ENCODE peak calls at places on chromosomes 11 and 22, in five cellular contexts. Z, P, W, E and L are unnamed samples.

GRCh38 chr11:106137061-106137460 is 59.6 kb downstream of the AASDHPPT start:
- DNase-seq in Z (no peak), P (no peak), W (no peak), E (no peak), L (no peak)

GRCh38 chr22:29692327-29692640 is 27.5 kb upstream of the CABP7 start:
- DNase-seq in Z (no peak), P (no peak), W (no peak), E (no peak), L (no peak)

GRCh38 chr11:68090706-68091105 is 30.5 kb downstream of the CHKA start:
- DNase-seq in Z (no peak), P (peak), W (peak), E (no peak), L (no peak)

GRCh38 chr22:43925433-43926348 is 2.1 kb downstream of the PNPLA3 start:
- DNase-seq in Z (no peak), P (no peak), W (no peak), E (no peak), L (no peak)

GRCh38 chr11:74819400-74819799 is 70.8 kb downstream of the RNF169 start:
- DNase-seq in Z (no peak), P (no peak), W (no peak), E (no peak), L (no peak)

GRCh38 chr11:107688322-107688918 is 23.4 kb downstream of the SLN start:
- DNase-seq in Z (no peak), P (no peak), W (no peak), E (no peak), L (no peak)

GRCh38 chr11:63939351-63939920 is 634 bp downstream of the NAA40 start:
- DNase-seq in Z (peak), P (peak), W (no peak), E (no peak), L (no peak)

GRCh38 chr11:12013771-12014170 is 5.3 kb upstream of the DKK3 start:
- DNase-seq in Z (no peak), P (no peak), W (no peak), E (no peak), L (no peak)

GRCh38 chr22:47694536-47694935 is 932.1 kb downstream of the TBC1D22A start:
- DNase-seq in Z (no peak), P (no peak), W (no peak), E (no peak), L (no peak)

GRCh38 chr11:122808494-122808893 is 29.8 kb upstream of the CRTAM start:
- DNase-seq in Z (no peak), P (no peak), W (no peak), E (no peak), L (no peak)

GRCh38 chr11:9219115-9219514 is 46.0 kb downstream of the DENND5A start:
- DNase-seq in Z (no peak), P (no peak), W (no peak), E (no peak), L (no peak)

GRCh38 chr11:135069884-135070283 is 657.8 kb upstream of the B3GAT1 start:
- DNase-seq in Z (no peak), P (no peak), W (no peak), E (no peak), L (no peak)

GRCh38 chr22:42991010-42991651 is 23.8 kb downstream of the PACSIN2 start:
- DNase-seq in Z (peak), P (no peak), W (no peak), E (no peak), L (no peak)

GRCh38 chr22:27344546-27344945 is 457.0 kb downstream of the MN1 start:
- DNase-seq in Z (no peak), P (no peak), W (no peak), E (no peak), L (no peak)

GRCh38 chr11:34427171-34427805 is 11.4 kb upstream of the CAT start:
- DNase-seq in Z (no peak), P (no peak), W (no peak), E (no peak), L (no peak)

GRCh38 chr11:63887600-63887999 is 29.4 kb downstream of the RCOR2 start:
- DNase-seq in Z (no peak), P (no peak), W (no peak), E (no peak), L (no peak)

GRCh38 chr11:2142762-2143202 is 3.6 kb upstream of the IGF2 start:
- DNase-seq in Z (no peak), P (no peak), W (no peak), E (no peak), L (no peak)

GRCh38 chr22:22773979-22774738 is 113.5 kb upstream of the IGLL5 start:
- DNase-seq in Z (no peak), P (no peak), W (no peak), E (no peak), L (no peak)

GRCh38 chr11:15897211-15897960 is 459.0 kb downstream of the SOX6 start:
- DNase-seq in Z (no peak), P (no peak), W (no peak), E (no peak), L (no peak)

GRCh38 chr22:23288301-23289129 is 108.2 kb downstream of the BCR start:
- DNase-seq in Z (no peak), P (no peak), W (no peak), E (no peak), L (no peak)

GRCh38 chr11:92225563-92226308 is 1.1 kb downstream of the FAT3 start:
- DNase-seq in Z (no peak), P (peak), W (no peak), E (no peak), L (no peak)

GRCh38 chr11:16178273-16178672 is 178.1 kb downstream of the SOX6 start:
- DNase-seq in Z (no peak), P (no peak), W (no peak), E (no peak), L (no peak)

GRCh38 chr22:46096706-46097230 is 53.6 kb upstream of the PPARA start:
- DNase-seq in Z (no peak), P (no peak), W (no peak), E (no peak), L (no peak)

GRCh38 chr11:122850076-122850631 is 11.9 kb downstream of the CRTAM start:
- DNase-seq in Z (no peak), P (no peak), W (no peak), E (no peak), L (no peak)

GRCh38 chr11:107014871-107015270 is 3.4 kb downstream of the GUCY1A2 start:
- DNase-seq in Z (no peak), P (no peak), W (no peak), E (no peak), L (no peak)

GRCh38 chr11:93740031-93740801 is 1.1 kb downstream of the TAF1D start:
- DNase-seq in Z (peak), P (no peak), W (no peak), E (no peak), L (no peak)

GRCh38 chr11:78350101-78350645 is 67.4 kb downstream of the GAB2 start:
- DNase-seq in Z (no peak), P (peak), W (no peak), E (no peak), L (no peak)

GRCh38 chr11:102168483-102168882 is 58.2 kb downstream of the YAP1 start:
- DNase-seq in Z (no peak), P (no peak), W (no peak), E (no peak), L (no peak)

GRCh38 chr11:134757633-134758032 is 345.6 kb upstream of the B3GAT1 start:
- DNase-seq in Z (no peak), P (no peak), W (no peak), E (no peak), L (no peak)

GRCh38 chr11:7522106-7522505 is 8.3 kb downstream of the PPFIBP2 start:
- DNase-seq in Z (no peak), P (no peak), W (no peak), E (no peak), L (no peak)

GRCh38 chr11:79054636-79055035 is 386.2 kb downstream of the TENM4 start:
- DNase-seq in Z (no peak), P (no peak), W (no peak), E (no peak), L (no peak)

GRCh38 chr11:120577624-120578363 is 66.2 kb downstream of the GRIK4 start:
- DNase-seq in Z (no peak), P (no peak), W (no peak), E (no peak), L (no peak)

GRCh38 chr11:107712342-107712741 is 486 bp upstream of the SLN start:
- DNase-seq in Z (no peak), P (no peak), W (no peak), E (no peak), L (no peak)

GRCh38 chr22:38882480-38882879 is 10.5 kb upstream of the CBX6 start:
- DNase-seq in Z (no peak), P (peak), W (no peak), E (no peak), L (no peak)

GRCh38 chr11:36195496-36196346 is 93.5 kb downstream of the COMMD9 start:
- DNase-seq in Z (no peak), P (no peak), W (no peak), E (no peak), L (no peak)

GRCh38 chr22:20777420-20778177 is 3.7 kb downstream of the SERPIND1 start:
- DNase-seq in Z (no peak), P (peak), W (peak), E (no peak), L (no peak)

GRCh38 chr22:28904211-28904808 is 20.9 kb downstream of the ZNRF3 start:
- DNase-seq in Z (no peak), P (no peak), W (no peak), E (no peak), L (no peak)

DNA sequence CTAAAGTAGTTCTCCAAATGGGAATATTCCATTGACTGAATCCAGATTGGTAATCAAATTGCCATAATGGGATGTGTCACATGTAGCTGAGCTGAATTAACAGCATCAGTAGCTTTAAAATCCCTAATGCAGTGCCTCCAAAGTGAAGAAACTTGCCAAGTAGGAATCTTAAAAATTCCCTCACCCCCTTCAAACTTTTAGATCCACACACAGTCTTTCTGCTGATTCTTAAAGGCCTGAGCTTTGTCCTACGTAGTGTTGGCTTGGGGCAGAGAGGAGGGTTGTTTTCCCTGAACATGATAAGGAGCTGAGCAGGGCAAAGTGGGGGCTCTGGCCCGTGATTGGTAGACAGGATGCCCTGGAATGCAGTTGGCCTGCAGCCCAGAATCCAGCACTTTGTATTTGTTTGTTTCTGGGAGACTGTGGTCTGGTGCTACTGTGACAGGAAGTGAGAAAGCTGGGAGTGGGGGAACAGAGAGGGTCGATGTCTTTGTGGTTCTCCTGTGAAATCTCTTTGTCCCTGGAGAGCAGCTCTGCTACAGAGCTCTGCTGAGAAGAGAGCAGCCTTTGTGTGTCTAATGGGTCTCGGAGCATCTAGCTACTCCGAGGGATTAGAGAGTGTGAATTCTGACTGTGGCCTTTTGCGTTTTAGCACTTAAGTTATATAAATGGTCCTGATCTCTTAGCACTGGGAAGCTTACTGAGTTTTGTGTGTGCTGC is 16.9 kb downstream of the CTNND1 start:
- DNase-seq in Z (peak), P (peak), W (peak), E (peak), L (peak)
- TF ChIP-seq POLR2A in Z (no peak), P (peak), W (no peak), E (peak), L (no peak)

GRCh38 chr11:128500488-128500887 is 86.9 kb downstream of the ETS1 start:
- DNase-seq in Z (no peak), P (no peak), W (no peak), E (no peak), L (no peak)
- H3K4me3 ChIP-seq in Z (no peak), P (peak), W (no peak), E (no peak), L (no peak)

GRCh38 chr11:130428692-130429681 is 578 bp upstream of the ADAMTS8 start:
- DNase-seq in Z (no peak), P (no peak), W (no peak), E (no peak), L (no peak)
- TF ChIP-seq CTCF in Z (no peak), P (no peak), W (no peak), E (no peak), L (no peak)

GRCh38 chr11:65869643-65870306 is 2.8 kb downstream of the EFEMP2 start:
- DNase-seq in Z (no peak), P (no peak), W (no peak), E (no peak), L (no peak)
- TF ChIP-seq POLR2A in Z (no peak), P (no peak), W (no peak), E (no peak), L (no peak)

DNA sequence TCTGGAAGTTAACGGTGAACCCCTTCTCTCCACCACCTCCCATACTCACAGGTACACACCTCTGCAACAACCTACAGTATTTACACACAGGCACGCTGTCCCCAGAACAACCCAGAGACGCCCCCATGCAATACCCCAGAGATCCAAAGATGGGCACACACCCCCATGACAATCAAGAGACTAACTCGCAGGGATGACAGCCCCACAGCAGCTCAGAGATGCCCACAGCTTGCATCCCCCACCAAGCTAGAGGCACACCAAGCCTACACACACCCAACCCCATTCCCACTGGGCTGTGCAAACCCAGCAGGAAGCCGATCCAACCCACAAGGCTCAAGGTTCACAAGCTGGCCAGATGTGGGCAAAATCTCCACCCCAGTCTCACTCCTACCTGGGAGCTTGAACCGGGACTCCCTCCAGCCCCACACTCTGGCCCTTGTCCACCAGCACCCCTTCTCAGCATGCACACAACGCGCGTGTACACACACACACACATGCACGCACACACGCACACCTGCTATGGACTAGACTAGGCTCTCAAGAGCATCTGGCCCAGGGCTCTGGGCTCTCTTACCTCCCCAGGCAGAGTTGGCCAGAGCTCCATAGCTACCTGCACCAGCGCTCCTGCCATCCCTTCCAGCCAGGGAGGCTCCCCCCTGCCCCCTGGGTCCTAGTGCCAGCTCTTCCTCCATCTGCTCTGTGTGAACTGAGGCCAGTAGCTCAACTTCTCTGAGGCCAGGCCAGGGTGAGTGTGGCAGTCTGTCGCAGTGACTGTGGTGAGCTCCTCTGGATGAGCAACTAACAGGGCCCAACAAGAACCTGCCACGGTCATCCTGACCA is 11.5 kb downstream of the STARD10 start:
- DNase-seq in Z (peak), P (no peak), W (no peak), E (peak), L (no peak)
- H3K4me3 ChIP-seq in Z (no peak), P (peak), W (no peak), E (peak), L (peak)

DNA sequence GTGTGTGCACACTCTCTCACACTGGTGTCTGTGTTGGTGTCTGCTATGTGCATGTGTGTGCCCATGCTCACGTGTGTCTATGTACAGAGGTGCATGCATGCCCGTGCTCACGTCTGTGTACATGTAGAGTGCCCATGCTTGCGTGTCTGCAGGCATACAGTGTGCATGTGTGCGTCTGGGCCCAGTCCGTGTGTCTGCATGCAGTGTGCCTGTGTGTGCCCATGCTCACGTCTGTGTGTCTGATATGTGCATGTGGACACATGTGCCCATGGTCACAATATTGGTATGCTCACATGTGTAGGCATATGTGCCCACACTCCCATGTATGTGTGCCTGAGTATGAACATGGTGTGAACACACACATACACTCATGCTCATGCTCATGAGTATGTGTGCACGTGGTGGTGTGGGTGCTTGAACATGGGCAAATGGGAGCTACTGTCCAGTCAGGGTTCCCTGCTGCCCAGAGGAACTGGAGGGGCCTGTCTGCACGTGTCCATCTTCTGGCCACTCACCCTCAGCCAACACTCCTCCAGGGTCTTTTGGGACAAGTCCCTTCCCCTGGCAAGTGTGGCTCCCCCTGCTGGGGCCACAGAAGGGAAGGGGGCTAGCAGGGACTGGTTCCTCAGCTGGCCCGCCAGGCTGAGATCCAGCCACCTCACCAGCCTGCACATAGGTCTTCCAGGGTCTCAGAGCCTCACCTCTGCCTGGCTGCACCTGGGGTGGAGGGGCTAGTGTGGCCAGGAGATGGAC is 7.3 kb upstream of the TBX1 start:
- DNase-seq in Z (no peak), P (no peak), W (no peak), E (no peak), L (no peak)
- TF ChIP-seq CTCF in Z (no peak), P (no peak), W (no peak), E (no peak), L (no peak)

GRCh38 chr11:126061707-126062678 is 673 bp downstream of the CDON start:
- DNase-seq in Z (no peak), P (peak), W (no peak), E (no peak), L (no peak)

GRCh38 chr11:126063510-126063858 is 818 bp upstream of the CDON start:
- DNase-seq in Z (no peak), P (no peak), W (no peak), E (no peak), L (no peak)

GRCh38 chr11:126060651-126061220 is 1.9 kb downstream of the CDON start:
- DNase-seq in Z (no peak), P (no peak), W (no peak), E (no peak), L (no peak)

GRCh38 chr11:126059238-126059761 is 3.4 kb downstream of the CDON start:
- DNase-seq in Z (no peak), P (no peak), W (no peak), E (no peak), L (no peak)

DNA sequence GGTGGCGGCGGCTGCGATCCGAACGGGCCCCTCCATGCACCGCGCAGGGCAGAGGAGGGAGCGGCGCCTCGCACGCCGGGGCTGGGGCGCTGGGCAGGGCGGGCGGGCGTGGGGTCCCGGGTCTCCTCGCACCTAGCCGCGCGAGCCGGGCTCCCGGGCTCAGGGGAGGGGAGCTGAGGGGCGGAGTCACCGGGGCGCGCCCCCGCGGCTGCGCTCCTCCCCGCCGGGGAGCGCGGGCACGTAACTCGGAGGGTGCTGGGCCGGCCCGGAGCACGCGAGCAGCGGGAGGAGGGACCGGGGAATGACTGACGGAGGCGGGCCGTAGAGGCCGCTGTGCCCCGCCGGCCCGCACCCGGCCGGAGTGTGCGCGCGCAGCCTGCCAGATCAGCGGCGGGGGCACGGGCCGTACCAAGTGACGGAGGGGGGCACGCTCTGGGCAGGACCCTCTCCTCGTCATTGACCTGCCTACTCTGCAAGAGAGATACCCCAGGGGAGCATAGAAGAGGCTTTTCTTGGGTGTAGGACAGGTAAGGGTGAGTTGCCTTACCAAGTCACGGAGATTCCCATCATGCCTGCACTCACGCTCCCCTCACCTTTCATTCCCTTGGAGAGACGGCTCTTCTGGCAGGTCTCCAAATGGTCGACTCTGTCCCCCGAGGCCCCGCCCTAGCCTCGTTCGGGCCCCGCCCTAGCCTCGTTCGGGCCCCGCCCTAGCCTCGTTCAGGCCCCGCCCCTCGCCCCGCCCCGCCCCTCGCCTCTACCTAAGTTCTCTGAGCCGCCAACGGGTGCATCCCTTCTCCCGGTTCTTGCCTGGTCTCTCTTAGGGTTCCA is at the start of gene CDON:
- DNase-seq in Z (peak), P (peak), W (peak), E (peak), L (peak)
- TF ChIP-seq POLR2A in Z (no peak), P (peak), W (no peak), E (no peak), L (peak)

DNA sequence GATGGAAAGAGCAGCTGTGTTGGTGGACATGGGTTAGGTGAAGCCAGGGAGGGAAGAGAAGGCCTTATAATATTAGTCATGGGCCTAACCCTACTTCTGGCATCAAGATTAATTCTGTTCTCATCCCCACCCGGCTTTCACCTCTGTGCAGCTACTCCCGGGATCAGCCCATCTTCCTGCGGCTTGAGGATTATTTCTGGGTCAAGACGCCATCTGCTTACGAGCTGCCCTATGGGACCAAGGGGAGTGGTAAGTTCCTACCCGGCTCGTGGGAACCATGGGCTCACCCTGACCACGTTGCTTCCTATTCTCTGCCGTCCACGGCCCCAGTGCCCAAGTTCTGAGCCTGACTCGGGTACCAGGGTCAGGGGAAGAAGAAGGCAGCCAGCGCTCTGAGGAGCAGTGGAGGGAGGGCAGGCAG is 51.6 kb downstream of the ST3GAL4 start:
- DNase-seq in Z (no peak), P (no peak), W (no peak), E (no peak), L (no peak)
- H3K4me3 ChIP-seq in Z (no peak), P (no peak), W (no peak), E (no peak), L (no peak)